ENCODE peak calls at places on chromosome 12, in six cellular contexts. One of them, this sample, is unnamed.
A peak's percentile ranks its signal among the peaks of the same experiment; 100 is the strongest.

GRCh38 chr12:32776258-32776657 is 20.6 kb upstream of the YARS2 start:
- DNase-seq in NCI-H226: no peak
- DNase-seq in foreskin melanocyte: no peak
- DNase-seq in GM13976: no peak
- DNase-seq in stimulated activated CD4-positive, alpha-beta T cell treated with anti-CD3 and anti-CD28 coated beads, Interleukin-1b, Interleukin-23, amount 100 ng/mL, for 24 hours: no peak
- DNase-seq in A549: no peak
- DNase-seq in this sample: no peak

GRCh38 chr12:125284945-125285344 is 219.7 kb downstream of the AACS start:
- DNase-seq in NCI-H226: no peak
- DNase-seq in A549: peak; percentile 34
- DNase-seq in GM13976: no peak
- DNase-seq in foreskin melanocyte: no peak
- DNase-seq in stimulated activated CD4-positive, alpha-beta T cell treated with anti-CD3 and anti-CD28 coated beads, Interleukin-1b, Interleukin-23, amount 100 ng/mL, for 24 hours: no peak
- DNase-seq in this sample: no peak

GRCh38 chr12:124698211-124698997 is 131.0 kb upstream of the NCOR2 start:
- DNase-seq in A549: no peak
- DNase-seq in NCI-H226: no peak
- DNase-seq in GM13976: no peak
- DNase-seq in foreskin melanocyte: peak; percentile 76
- DNase-seq in stimulated activated CD4-positive, alpha-beta T cell treated with anti-CD3 and anti-CD28 coated beads, Interleukin-1b, Interleukin-23, amount 100 ng/mL, for 24 hours: no peak
- DNase-seq in this sample: no peak

GRCh38 chr12:132887513-132888341 is at the start of gene CHFR:
- DNase-seq in GM13976: peak; percentile 98
- DNase-seq in NCI-H226: peak; percentile 96
- DNase-seq in stimulated activated CD4-positive, alpha-beta T cell treated with anti-CD3 and anti-CD28 coated beads, Interleukin-1b, Interleukin-23, amount 100 ng/mL, for 24 hours: peak; percentile 89
- DNase-seq in foreskin melanocyte: peak; percentile 96
- DNase-seq in A549: peak; percentile 98
- DNase-seq in this sample: peak; percentile 94

GRCh38 chr12:112191201-112191600 is 65.8 kb downstream of the TRAFD1 start:
- DNase-seq in stimulated activated CD4-positive, alpha-beta T cell treated with anti-CD3 and anti-CD28 coated beads, Interleukin-1b, Interleukin-23, amount 100 ng/mL, for 24 hours: no peak
- DNase-seq in A549: no peak
- DNase-seq in NCI-H226: no peak
- DNase-seq in GM13976: no peak
- DNase-seq in foreskin melanocyte: no peak
- DNase-seq in this sample: no peak

GRCh38 chr12:116959845-116960514 is 49.2 kb downstream of the FBXW8 start:
- DNase-seq in NCI-H226: no peak
- DNase-seq in foreskin melanocyte: no peak
- DNase-seq in stimulated activated CD4-positive, alpha-beta T cell treated with anti-CD3 and anti-CD28 coated beads, Interleukin-1b, Interleukin-23, amount 100 ng/mL, for 24 hours: peak; percentile 6
- DNase-seq in A549: no peak
- DNase-seq in GM13976: peak; percentile 69
- DNase-seq in this sample: no peak

GRCh38 chr12:26406813-26407212 is 211.4 kb downstream of the SSPN start:
- DNase-seq in stimulated activated CD4-positive, alpha-beta T cell treated with anti-CD3 and anti-CD28 coated beads, Interleukin-1b, Interleukin-23, amount 100 ng/mL, for 24 hours: no peak
- DNase-seq in GM13976: no peak
- DNase-seq in NCI-H226: no peak
- DNase-seq in foreskin melanocyte: no peak
- DNase-seq in A549: no peak
- DNase-seq in this sample: no peak

GRCh38 chr12:17928708-17929366 is 161.2 kb downstream of the RERGL start:
- DNase-seq in GM13976: no peak
- DNase-seq in foreskin melanocyte: no peak
- DNase-seq in NCI-H226: peak; percentile 72
- DNase-seq in stimulated activated CD4-positive, alpha-beta T cell treated with anti-CD3 and anti-CD28 coated beads, Interleukin-1b, Interleukin-23, amount 100 ng/mL, for 24 hours: no peak
- DNase-seq in A549: peak; percentile 84
- DNase-seq in this sample: peak; percentile 57

GRCh38 chr12:124422142-124422569 is 127.3 kb downstream of the RFLNA start:
- DNase-seq in foreskin melanocyte: no peak
- DNase-seq in A549: peak; percentile 58
- DNase-seq in NCI-H226: peak; percentile 72
- DNase-seq in stimulated activated CD4-positive, alpha-beta T cell treated with anti-CD3 and anti-CD28 coated beads, Interleukin-1b, Interleukin-23, amount 100 ng/mL, for 24 hours: no peak
- DNase-seq in GM13976: no peak
- DNase-seq in this sample: no peak

GRCh38 chr12:118358607-118359540 is 13.8 kb downstream of the TAOK3 start:
- DNase-seq in GM13976: no peak
- DNase-seq in stimulated activated CD4-positive, alpha-beta T cell treated with anti-CD3 and anti-CD28 coated beads, Interleukin-1b, Interleukin-23, amount 100 ng/mL, for 24 hours: no peak
- DNase-seq in A549: peak; percentile 29
- DNase-seq in foreskin melanocyte: no peak
- DNase-seq in NCI-H226: no peak
- DNase-seq in this sample: no peak

GRCh38 chr12:1936406-1937320 is 18.2 kb upstream of the CACNA2D4 start:
- DNase-seq in foreskin melanocyte: no peak
- DNase-seq in stimulated activated CD4-positive, alpha-beta T cell treated with anti-CD3 and anti-CD28 coated beads, Interleukin-1b, Interleukin-23, amount 100 ng/mL, for 24 hours: no peak
- DNase-seq in GM13976: no peak
- DNase-seq in A549: peak; percentile 71
- DNase-seq in NCI-H226: peak; percentile 93
- DNase-seq in this sample: no peak

GRCh38 chr12:108442077-108442476 is 73.0 kb upstream of the FICD start:
- DNase-seq in A549: no peak
- DNase-seq in GM13976: no peak
- DNase-seq in stimulated activated CD4-positive, alpha-beta T cell treated with anti-CD3 and anti-CD28 coated beads, Interleukin-1b, Interleukin-23, amount 100 ng/mL, for 24 hours: no peak
- DNase-seq in foreskin melanocyte: peak; percentile 35
- DNase-seq in NCI-H226: no peak
- DNase-seq in this sample: no peak

GRCh38 chr12:104590002-104590401 is 133.3 kb downstream of the CHST11 start:
- DNase-seq in A549: no peak
- DNase-seq in NCI-H226: no peak
- DNase-seq in stimulated activated CD4-positive, alpha-beta T cell treated with anti-CD3 and anti-CD28 coated beads, Interleukin-1b, Interleukin-23, amount 100 ng/mL, for 24 hours: no peak
- DNase-seq in foreskin melanocyte: no peak
- DNase-seq in GM13976: no peak
- DNase-seq in this sample: no peak

GRCh38 chr12:6996040-6996441 is 22.2 kb downstream of the LPCAT3 start:
- DNase-seq in foreskin melanocyte: no peak
- DNase-seq in NCI-H226: peak; percentile 11
- DNase-seq in stimulated activated CD4-positive, alpha-beta T cell treated with anti-CD3 and anti-CD28 coated beads, Interleukin-1b, Interleukin-23, amount 100 ng/mL, for 24 hours: no peak
- DNase-seq in GM13976: no peak
- DNase-seq in A549: no peak
- DNase-seq in this sample: peak; percentile 63

GRCh38 chr12:41092115-41092514 is 96.0 kb upstream of the PDZRN4 start:
- DNase-seq in foreskin melanocyte: no peak
- DNase-seq in stimulated activated CD4-positive, alpha-beta T cell treated with anti-CD3 and anti-CD28 coated beads, Interleukin-1b, Interleukin-23, amount 100 ng/mL, for 24 hours: no peak
- DNase-seq in NCI-H226: no peak
- DNase-seq in A549: no peak
- DNase-seq in GM13976: no peak
- DNase-seq in this sample: no peak

GRCh38 chr12:12723147-12723680 is 6.0 kb downstream of the CDKN1B start:
- DNase-seq in A549: peak; percentile 32
- DNase-seq in foreskin melanocyte: peak; percentile 25
- DNase-seq in stimulated activated CD4-positive, alpha-beta T cell treated with anti-CD3 and anti-CD28 coated beads, Interleukin-1b, Interleukin-23, amount 100 ng/mL, for 24 hours: no peak
- DNase-seq in NCI-H226: no peak
- DNase-seq in GM13976: no peak
- DNase-seq in this sample: no peak

GRCh38 chr12:88308825-88309224 is 166.7 kb downstream of the TMTC3 start:
- DNase-seq in A549: peak; percentile 29
- DNase-seq in foreskin melanocyte: no peak
- DNase-seq in GM13976: no peak
- DNase-seq in NCI-H226: peak; percentile 93
- DNase-seq in stimulated activated CD4-positive, alpha-beta T cell treated with anti-CD3 and anti-CD28 coated beads, Interleukin-1b, Interleukin-23, amount 100 ng/mL, for 24 hours: no peak
- DNase-seq in this sample: no peak

GRCh38 chr12:11765817-11766794 is 116.6 kb downstream of the ETV6 start:
- DNase-seq in foreskin melanocyte: no peak
- DNase-seq in NCI-H226: no peak
- DNase-seq in A549: no peak
- DNase-seq in stimulated activated CD4-positive, alpha-beta T cell treated with anti-CD3 and anti-CD28 coated beads, Interleukin-1b, Interleukin-23, amount 100 ng/mL, for 24 hours: peak; percentile 62
- DNase-seq in GM13976: peak; percentile 55
- DNase-seq in this sample: no peak

GRCh38 chr12:98618952-98619351 is 25.5 kb downstream of the SLC25A3 start:
- DNase-seq in stimulated activated CD4-positive, alpha-beta T cell treated with anti-CD3 and anti-CD28 coated beads, Interleukin-1b, Interleukin-23, amount 100 ng/mL, for 24 hours: no peak
- DNase-seq in NCI-H226: no peak
- DNase-seq in GM13976: no peak
- DNase-seq in foreskin melanocyte: no peak
- DNase-seq in A549: no peak
- DNase-seq in this sample: no peak

GRCh38 chr12:117853600-117853999 is 115.2 kb downstream of the KSR2 start:
- DNase-seq in A549: peak; percentile 86
- DNase-seq in NCI-H226: no peak
- DNase-seq in stimulated activated CD4-positive, alpha-beta T cell treated with anti-CD3 and anti-CD28 coated beads, Interleukin-1b, Interleukin-23, amount 100 ng/mL, for 24 hours: no peak
- DNase-seq in foreskin melanocyte: no peak
- DNase-seq in GM13976: no peak
- DNase-seq in this sample: peak; percentile 73

GRCh38 chr12:51471465-51471864 is 46.8 kb downstream of the SLC4A8 start:
- DNase-seq in A549: no peak
- DNase-seq in stimulated activated CD4-positive, alpha-beta T cell treated with anti-CD3 and anti-CD28 coated beads, Interleukin-1b, Interleukin-23, amount 100 ng/mL, for 24 hours: no peak
- DNase-seq in foreskin melanocyte: no peak
- DNase-seq in NCI-H226: no peak
- DNase-seq in GM13976: no peak
- DNase-seq in this sample: no peak

GRCh38 chr12:59365133-59365532 is 230.7 kb upstream of the SLC16A7 start:
- DNase-seq in foreskin melanocyte: no peak
- DNase-seq in GM13976: no peak
- DNase-seq in A549: no peak
- DNase-seq in NCI-H226: no peak
- DNase-seq in stimulated activated CD4-positive, alpha-beta T cell treated with anti-CD3 and anti-CD28 coated beads, Interleukin-1b, Interleukin-23, amount 100 ng/mL, for 24 hours: no peak
- DNase-seq in this sample: no peak

GRCh38 chr12:53984901-53985357 is at the start of gene HOXC10:
- DNase-seq in A549: peak; percentile 97
- DNase-seq in NCI-H226: peak; percentile 83
- DNase-seq in stimulated activated CD4-positive, alpha-beta T cell treated with anti-CD3 and anti-CD28 coated beads, Interleukin-1b, Interleukin-23, amount 100 ng/mL, for 24 hours: peak; percentile 75
- DNase-seq in GM13976: peak; percentile 91
- DNase-seq in foreskin melanocyte: peak; percentile 93
- DNase-seq in this sample: peak; percentile 53

GRCh38 chr12:104750061-104750460 is 208.0 kb downstream of the SLC41A2 start:
- DNase-seq in foreskin melanocyte: peak; percentile 65
- DNase-seq in GM13976: no peak
- DNase-seq in stimulated activated CD4-positive, alpha-beta T cell treated with anti-CD3 and anti-CD28 coated beads, Interleukin-1b, Interleukin-23, amount 100 ng/mL, for 24 hours: no peak
- DNase-seq in A549: no peak
- DNase-seq in NCI-H226: no peak
- DNase-seq in this sample: no peak

GRCh38 chr12:10717410-10717809 is 5.7 kb downstream of the YBX3 start:
- DNase-seq in GM13976: no peak
- DNase-seq in stimulated activated CD4-positive, alpha-beta T cell treated with anti-CD3 and anti-CD28 coated beads, Interleukin-1b, Interleukin-23, amount 100 ng/mL, for 24 hours: no peak
- DNase-seq in foreskin melanocyte: no peak
- DNase-seq in A549: no peak
- DNase-seq in NCI-H226: no peak
- DNase-seq in this sample: no peak

GRCh38 chr12:27469161-27469560 is 22.6 kb downstream of the SMCO2 start:
- DNase-seq in foreskin melanocyte: no peak
- DNase-seq in A549: no peak
- DNase-seq in stimulated activated CD4-positive, alpha-beta T cell treated with anti-CD3 and anti-CD28 coated beads, Interleukin-1b, Interleukin-23, amount 100 ng/mL, for 24 hours: no peak
- DNase-seq in NCI-H226: no peak
- DNase-seq in GM13976: no peak
- DNase-seq in this sample: no peak

This sample was measured in HepG2.